ENCODE peak calls at places on chromosome 7, in ten cellular contexts. W is tibial artery; G is stimulated activated CD8-positive, alpha-beta memory T cell treated with anti-CD3 and anti-CD28 coated beads, Interleukin-4, amount 100 ng/mL, for 24 hours; C is ELR; E is NCI-H1417; D is AG09309; X is DMS153; R is endothelial cell; T is right cardiac atrium; S is PC-3. K is an unnamed sample.

GRCh38 chr7:156903232-156903909 is 10.4 kb upstream of the LMBR1 start:
- DNase-seq in W (peak), G (no peak), C (peak), E (no peak), D (no peak), X (no peak), R (no peak), T (no peak), S (peak), K (no peak)

GRCh38 chr7:4861227-4861626 is 603 bp downstream of the PAPOLB start:
- DNase-seq in W (no peak), G (no peak), C (no peak), E (no peak), D (no peak), X (no peak), R (no peak), T (no peak), S (no peak), K (no peak)

GRCh38 chr7:2510909-2511768 is 8.4 kb upstream of the LFNG start:
- DNase-seq in W (no peak), G (no peak), C (no peak), E (no peak), D (no peak), X (peak), R (peak), T (peak), S (peak), K (no peak)

GRCh38 chr7:106151459-106152312 is 39.6 kb upstream of the SYPL1 start:
- DNase-seq in W (no peak), G (no peak), C (no peak), E (no peak), D (no peak), X (no peak), R (no peak), T (no peak), S (no peak), K (no peak)

GRCh38 chr7:138169441-138169851 is 93.2 kb downstream of the AKR1D1 start:
- DNase-seq in W (no peak), G (no peak), C (no peak), E (no peak), D (no peak), X (no peak), R (no peak), T (no peak), S (no peak), K (no peak)

GRCh38 chr7:100602889-100603696 is 930 bp downstream of the PCOLCE start:
- DNase-seq in W (peak), G (no peak), C (peak), E (no peak), D (peak), X (no peak), R (no peak), T (peak), S (no peak), K (peak)

GRCh38 chr7:101882595-101883564 is 65.5 kb downstream of the CUX1 start:
- DNase-seq in W (peak), G (no peak), C (peak), E (peak), D (peak), X (peak), R (peak), T (peak), S (peak), K (peak)

GRCh38 chr7:91263359-91264082 is 712 bp upstream of the FZD1 start:
- DNase-seq in W (peak), G (no peak), C (peak), E (peak), D (no peak), X (no peak), R (peak), T (peak), S (peak), K (peak)

GRCh38 chr7:44750424-44750823 is 1.8 kb downstream of the ZMIZ2 start:
- DNase-seq in W (no peak), G (no peak), C (no peak), E (no peak), D (no peak), X (no peak), R (no peak), T (no peak), S (no peak), K (no peak)